ENCODE peak calls at places on chromosome 17, in five cellular contexts. Y is glutamatergic neuron, S is A673, X is coronary artery, B is PC-3. H is an unnamed sample.
A peak's percentile ranks its signal among the peaks of the same experiment; 100 is the strongest.

GRCh38 chr17:61397086-61397842 is 2.4 kb upstream of the TBX2 start:
- DNase-seq in Y (peak; percentile 67), S (no peak), X (no peak), B (no peak), H (no peak)

GRCh38 chr17:48472485-48473281 is 42.7 kb upstream of the SKAP1 start:
- DNase-seq in S (no peak), Y (no peak), B (peak; percentile 96), X (no peak), H (no peak)

GRCh38 chr17:43905985-43906852 is 1.1 kb downstream of the MPP2 start:
- DNase-seq in B (no peak), S (peak; percentile 49), X (peak; percentile 84), Y (peak; percentile 92), H (no peak)

GRCh38 chr17:19016297-19016696 is 11.7 kb upstream of the FAM83G start:
- DNase-seq in B (no peak), S (no peak), Y (peak; percentile 8), X (no peak), H (no peak)

GRCh38 chr17:50905460-50905803 is 39.3 kb upstream of the TOB1 start:
- DNase-seq in B (no peak), X (no peak), S (no peak), Y (peak; percentile 30), H (no peak)

GRCh38 chr17:22492331-22492730 is 800.0 kb downstream of the KCNJ18 start:
- DNase-seq in B (no peak), Y (no peak), X (peak; percentile 60), S (no peak), H (no peak)

GRCh38 chr17:30236807-30237206 is 1.3 kb upstream of the SLC6A4 start:
- DNase-seq in Y (peak; percentile 64), B (peak; percentile 39), X (peak; percentile 81), S (peak; percentile 46), H (no peak)

GRCh38 chr17:56548661-56549060 is 44.8 kb upstream of the NOG start:
- DNase-seq in Y (no peak), X (no peak), B (peak; percentile 12), S (no peak), H (no peak)

GRCh38 chr17:48529191-48529979 is 1.4 kb downstream of the HOXB1 start:
- DNase-seq in X (no peak), S (no peak), B (no peak), Y (no peak), H (no peak)

GRCh38 chr17:55175788-55176425 is 88.9 kb upstream of the HLF start:
- DNase-seq in S (no peak), X (no peak), Y (no peak), B (no peak), H (no peak)

GRCh38 chr17:13736915-13737314 is 135.2 kb upstream of the HS3ST3A1 start:
- DNase-seq in Y (no peak), B (peak; percentile 24), S (no peak), X (no peak), H (no peak)

GRCh38 chr17:77318491-77319210 is 177.9 kb downstream of the SEC14L1 start:
- DNase-seq in X (no peak), B (no peak), Y (peak; percentile 16), S (peak; percentile 35), H (no peak)

GRCh38 chr17:61097786-61098185 is 301.9 kb upstream of the TBX2 start:
- DNase-seq in Y (no peak), B (no peak), S (no peak), X (no peak), H (no peak)

GRCh38 chr17:27615121-27615520 is 15.9 kb upstream of the LGALS9 start:
- DNase-seq in X (no peak), S (no peak), B (no peak), Y (no peak), H (no peak)

GRCh38 chr17:82470065-82470464 is 11.5 kb downstream of the NARF start:
- DNase-seq in X (no peak), Y (no peak), S (no peak), B (no peak), H (no peak)

GRCh38 chr17:77306790-77307478 is 166.2 kb downstream of the SEC14L1 start:
- DNase-seq in Y (no peak), X (no peak), S (no peak), B (no peak), H (no peak)

GRCh38 chr17:66654341-66654740 is 180.6 kb upstream of the CACNG5 start:
- DNase-seq in Y (no peak), B (no peak), S (peak; percentile 17), X (no peak), H (no peak)

GRCh38 chr17:55735784-55736405 is 13.2 kb upstream of the TMEM100 start:
- DNase-seq in Y (no peak), X (no peak), B (peak; percentile 66), S (peak; percentile 77), H (no peak)

GRCh38 chr17:6488008-6488539 is 43.8 kb downstream of the PIMREG start:
- DNase-seq in S (no peak), Y (no peak), X (no peak), B (no peak), H (no peak)

GRCh38 chr17:48335858-48336500 is 94.0 kb downstream of the SKAP1 start:
- DNase-seq in B (peak; percentile 96), Y (no peak), X (no peak), S (peak; percentile 78), H (no peak)

GRCh38 chr17:66348605-66349165 is 46.3 kb downstream of the PRKCA start:
- DNase-seq in Y (no peak), X (no peak), S (peak; percentile 84), B (peak; percentile 92), H (no peak)

GRCh38 chr17:77330602-77331081 is 189.9 kb downstream of the SEC14L1 start:
- DNase-seq in X (no peak), Y (no peak), B (no peak), S (no peak), H (peak; percentile 60)

GRCh38 chr17:62998665-62999393 is 32.8 kb downstream of the TANC2 start:
- DNase-seq in Y (no peak), B (peak; percentile 11), X (no peak), S (no peak), H (no peak)

GRCh38 chr17:46854515-46854914 is 3.1 kb downstream of the WNT9B start:
- DNase-seq in X (no peak), Y (no peak), S (no peak), B (no peak), H (no peak)

GRCh38 chr17:80068301-80069160 is 32.1 kb downstream of the CCDC40 start:
- DNase-seq in B (peak; percentile 16), X (no peak), S (no peak), Y (no peak), H (no peak)

GRCh38 chr17:79114455-79115301 is 40.1 kb downstream of the ENGASE start:
- DNase-seq in S (peak; percentile 25), Y (no peak), B (peak; percentile 76), X (no peak), H (no peak)

GRCh38 chr17:81429813-81430510 is 34.7 kb downstream of the BAHCC1 start:
- DNase-seq in Y (no peak), B (no peak), X (no peak), S (peak; percentile 71), H (no peak)
- TF ChIP-seq CTCF in Y (no peak), B (no peak), X (no peak), S (peak; percentile 5), H (peak; percentile 53)

GRCh38 chr17:75998327-75998795 is 2.3 kb upstream of the CDK3 start:
- DNase-seq in X (no peak), S (no peak), B (peak; percentile 76), Y (no peak), H (no peak)

GRCh38 chr17:76002100-76002499 is 1.4 kb downstream of the CDK3 start:
- DNase-seq in B (peak; percentile 1), S (no peak), Y (no peak), X (no peak), H (no peak)

GRCh38 chr17:76003915-76004314 is 3.3 kb downstream of the CDK3 start:
- DNase-seq in S (no peak), B (no peak), Y (no peak), X (no peak), H (no peak)

GRCh38 chr17:76000016-76000754 is 470 bp upstream of the CDK3 start:
- DNase-seq in X (peak; percentile 67), B (peak; percentile 67), S (peak; percentile 73), Y (peak; percentile 85), H (no peak)

DNA sequence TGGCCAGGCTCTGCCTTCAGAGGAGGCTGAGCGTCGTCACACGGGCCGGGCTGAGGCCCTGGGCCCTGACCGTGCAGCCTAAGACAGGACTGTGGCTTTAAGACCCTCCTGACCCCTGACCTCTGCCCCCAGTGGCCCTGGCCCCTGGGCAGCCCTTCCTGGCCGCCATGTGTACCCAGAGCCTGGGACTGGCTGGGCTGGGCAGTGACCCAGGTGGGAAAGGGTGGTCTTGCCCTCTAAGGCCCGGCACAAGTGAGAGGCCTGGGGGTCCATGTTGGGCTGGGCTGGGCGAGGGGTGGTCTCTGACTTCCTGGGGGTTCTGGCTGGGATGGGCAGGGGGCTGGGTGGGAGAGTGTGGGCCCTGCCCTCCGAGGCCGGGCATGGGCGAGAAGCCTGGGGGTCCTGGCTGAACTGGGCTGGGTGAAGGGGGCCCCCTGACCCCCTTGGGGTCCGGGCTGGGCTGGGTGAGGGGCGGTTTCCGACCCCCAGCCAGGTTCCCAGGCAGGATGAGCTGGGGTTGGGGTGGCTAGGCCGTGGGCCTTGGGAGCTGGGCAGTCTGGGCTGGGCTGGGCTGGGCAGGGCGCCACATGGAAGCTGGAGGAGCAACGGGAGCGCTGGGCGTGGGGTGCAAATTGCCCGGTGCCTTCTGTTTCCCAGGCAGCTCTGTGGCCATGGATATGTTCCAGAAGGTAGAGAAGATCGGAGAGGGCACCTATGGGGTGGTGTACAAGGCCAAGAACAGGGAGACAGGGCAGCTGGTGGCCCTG is at the start of gene CDK3:
- DNase-seq in X (peak; percentile 68), B (no peak), Y (no peak), S (no peak), H (no peak)
- TF ChIP-seq CTCF in X (no peak), B (peak; percentile 44), Y (no peak), S (peak; percentile 43), H (peak; percentile 48)

DNA sequence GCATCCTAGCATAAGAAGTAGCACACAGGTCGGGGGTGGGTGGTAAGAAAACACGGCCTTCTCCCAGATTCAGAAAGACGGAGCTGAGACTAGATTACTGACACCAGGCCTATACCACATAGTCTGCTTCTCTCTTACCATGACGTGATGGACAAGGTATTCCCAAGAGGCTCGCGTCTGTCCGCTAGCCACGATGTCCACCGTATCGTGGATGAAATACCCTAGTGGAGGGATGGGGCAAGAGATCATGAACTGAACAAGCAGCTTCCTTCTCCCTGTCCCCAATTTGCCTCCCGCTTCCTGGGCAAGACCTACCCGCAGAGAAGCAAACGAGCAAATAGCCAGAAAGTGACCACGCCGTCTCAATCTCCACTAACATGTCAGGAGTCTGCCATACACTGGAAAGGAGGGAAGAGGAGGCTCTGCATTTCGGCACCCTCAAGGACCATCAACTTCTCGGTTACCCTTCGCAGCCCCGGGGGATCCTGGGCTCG is 820 bp downstream of the TLCD1 start:
- DNase-seq in B (peak; percentile 30), X (no peak), Y (no peak), S (peak; percentile 76), H (no peak)
- TF ChIP-seq CTCF in B (no peak), X (no peak), Y (no peak), S (no peak), H (peak; percentile 55)

GRCh38 chr17:73657473-73658116 is 13.3 kb upstream of the SDK2 start:
- DNase-seq in B (peak; percentile 67), X (no peak), S (peak; percentile 64), Y (peak; percentile 81), H (no peak)
- TF ChIP-seq CTCF in B (peak; percentile 79), X (no peak), S (peak; percentile 76), Y (peak; percentile 74), H (peak; percentile 78)